ENCODE peak calls at places on chromosomes 7 and 10, in four cellular contexts. X is IMR-90, C is heart left ventricle, V is AG04450. I is an unnamed sample. For H3K27me3, the result is how much of the 10 kb centered on the place peaks cover.

GRCh38 chr10:60869916-60870728 is 73.9 kb downstream of the RHOBTB1 start:
- DNase-seq in X (no peak), C (no peak), V (no peak), I (no peak)

GRCh38 chr10:89163265-89163995 is 43.7 kb downstream of the CH25H start:
- DNase-seq in X (no peak), C (peak), V (no peak), I (no peak)

GRCh38 chr10:58209669-58210068 is 58.0 kb downstream of the IPMK start:
- DNase-seq in X (peak), C (peak), V (no peak), I (no peak)

GRCh38 chr10:4532467-4532866 is 293.5 kb upstream of the AKR1E2 start:
- DNase-seq in X (peak), C (no peak), V (no peak), I (peak)

GRCh38 chr7:152313879-152314604 is 121.8 kb downstream of the KMT2C start:
- DNase-seq in X (peak), C (peak), V (peak), I (peak)

GRCh38 chr7:929311-929711 is 25.2 kb downstream of the ADAP1 start:
- DNase-seq in X (no peak), C (no peak), V (no peak), I (no peak)

GRCh38 chr10:44195120-44196007 is 189.5 kb downstream of the CXCL12 start:
- DNase-seq in X (peak), C (peak), V (peak), I (peak)

GRCh38 chr7:108178393-108178792 is 48.2 kb upstream of the LAMB4 start:
- DNase-seq in X (no peak), C (no peak), V (no peak), I (no peak)

GRCh38 chr10:50316169-50316568 is 64.9 kb upstream of the ASAH2 start:
- DNase-seq in X (no peak), C (no peak), V (no peak), I (no peak)

GRCh38 chr10:58266826-58267712 is 625 bp downstream of the IPMK start:
- DNase-seq in X (peak), C (peak), V (no peak), I (no peak)

GRCh38 chr7:128217030-128217805 is 23.9 kb upstream of the LEP start:
- DNase-seq in X (peak), C (peak), V (no peak), I (peak)

GRCh38 chr7:150451097-150451793 is 815 bp downstream of the GIMAP8 start:
- DNase-seq in X (no peak), C (peak), V (no peak), I (no peak)

GRCh38 chr10:100100651-100101525 is 19.2 kb upstream of the CPN1 start:
- DNase-seq in X (peak), C (no peak), V (peak), I (no peak)

GRCh38 chr10:99983280-99983988 is 26.3 kb downstream of the DNMBP start:
- DNase-seq in X (peak), C (peak), V (no peak), I (no peak)

GRCh38 chr7:150580615-150580986 is 13.4 kb downstream of the GIMAP4 start:
- DNase-seq in X (no peak), C (no peak), V (no peak), I (no peak)

GRCh38 chr10:35335718-35336083 is 608 bp upstream of the CCNY start:
- DNase-seq in X (no peak), C (no peak), V (no peak), I (no peak)

GRCh38 chr10:110013615-110014293 is 6.0 kb downstream of the ADD3 start:
- DNase-seq in X (no peak), C (no peak), V (no peak), I (no peak)

GRCh38 chr10:24908793-24909423 is 43.5 kb downstream of the PRTFDC1 start:
- DNase-seq in X (peak), C (no peak), V (no peak), I (no peak)

GRCh38 chr7:36570508-36571219 is 153.6 kb downstream of the AOAH start:
- DNase-seq in X (no peak), C (no peak), V (no peak), I (no peak)

GRCh38 chr7:32068411-32068905 is 1.7 kb downstream of the PDE1C start:
- DNase-seq in X (no peak), C (no peak), V (no peak), I (no peak)

GRCh38 chr7:39504963-39505362 is 61.2 kb upstream of the YAE1 start:
- DNase-seq in X (peak), C (peak), V (no peak), I (no peak)

GRCh38 chr7:157875230-157876179 is 538.7 kb downstream of the DNAJB6 start:
- DNase-seq in X (no peak), C (peak), V (no peak), I (no peak)

GRCh38 chr7:120732256-120732655 is 125.7 kb downstream of the TSPAN12 start:
- DNase-seq in X (peak), C (no peak), V (no peak), I (no peak)

GRCh38 chr10:21134645-21135395 is 237.7 kb upstream of the NEBL start:
- DNase-seq in X (no peak), C (no peak), V (no peak), I (no peak)

GRCh38 chr7:142645777-142646176 is 103.5 kb upstream of the PRSS1 start:
- DNase-seq in X (no peak), C (no peak), V (no peak), I (no peak)

GRCh38 chr10:35194906-35195305 is 68.3 kb downstream of the CREM start:
- DNase-seq in X (peak), C (no peak), V (peak), I (no peak)

GRCh38 chr10:102401735-102402511 is 6.4 kb downstream of the NFKB2 start:
- DNase-seq in X (peak), C (no peak), V (no peak), I (no peak)

GRCh38 chr10:21166557-21167287 is 269.6 kb upstream of the NEBL start:
- DNase-seq in X (no peak), C (no peak), V (no peak), I (no peak)

GRCh38 chr10:61565819-61566560 is 96.7 kb upstream of the CABCOCO1 start:
- DNase-seq in X (no peak), C (no peak), V (no peak), I (no peak)

GRCh38 chr10:95794195-95794594 is 38.2 kb downstream of the ENTPD1 start:
- DNase-seq in X (no peak), C (no peak), V (no peak), I (no peak)
- TF ChIP-seq CTCF in X (no peak), C (no peak), V (no peak), I (no peak)

DNA sequence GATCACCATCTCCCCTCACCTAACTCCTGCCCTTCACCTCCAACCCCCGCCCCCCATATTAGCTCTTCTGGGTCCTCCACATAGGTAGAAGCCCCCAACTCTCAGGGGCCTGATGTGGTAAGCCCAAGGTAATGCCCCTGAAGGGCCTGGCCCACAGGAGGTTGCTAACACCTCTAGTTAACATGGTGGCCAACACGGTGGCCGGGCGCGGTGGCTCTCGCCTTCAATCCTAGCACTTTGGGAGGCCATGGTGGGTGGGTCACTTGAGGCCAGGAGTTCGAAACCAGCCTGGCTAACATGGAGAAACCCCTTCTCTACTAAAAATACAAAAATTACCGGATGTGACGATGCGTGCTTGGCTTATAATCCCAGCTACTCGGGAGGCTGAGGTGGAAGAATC is 954 bp upstream of the MLXIPL start:
- DNase-seq in X (no peak), C (no peak), V (no peak), I (no peak)
- H3K27me3 ChIP-seq in X (half or more), C (half or more), V (half or more), I (under half)

DNA sequence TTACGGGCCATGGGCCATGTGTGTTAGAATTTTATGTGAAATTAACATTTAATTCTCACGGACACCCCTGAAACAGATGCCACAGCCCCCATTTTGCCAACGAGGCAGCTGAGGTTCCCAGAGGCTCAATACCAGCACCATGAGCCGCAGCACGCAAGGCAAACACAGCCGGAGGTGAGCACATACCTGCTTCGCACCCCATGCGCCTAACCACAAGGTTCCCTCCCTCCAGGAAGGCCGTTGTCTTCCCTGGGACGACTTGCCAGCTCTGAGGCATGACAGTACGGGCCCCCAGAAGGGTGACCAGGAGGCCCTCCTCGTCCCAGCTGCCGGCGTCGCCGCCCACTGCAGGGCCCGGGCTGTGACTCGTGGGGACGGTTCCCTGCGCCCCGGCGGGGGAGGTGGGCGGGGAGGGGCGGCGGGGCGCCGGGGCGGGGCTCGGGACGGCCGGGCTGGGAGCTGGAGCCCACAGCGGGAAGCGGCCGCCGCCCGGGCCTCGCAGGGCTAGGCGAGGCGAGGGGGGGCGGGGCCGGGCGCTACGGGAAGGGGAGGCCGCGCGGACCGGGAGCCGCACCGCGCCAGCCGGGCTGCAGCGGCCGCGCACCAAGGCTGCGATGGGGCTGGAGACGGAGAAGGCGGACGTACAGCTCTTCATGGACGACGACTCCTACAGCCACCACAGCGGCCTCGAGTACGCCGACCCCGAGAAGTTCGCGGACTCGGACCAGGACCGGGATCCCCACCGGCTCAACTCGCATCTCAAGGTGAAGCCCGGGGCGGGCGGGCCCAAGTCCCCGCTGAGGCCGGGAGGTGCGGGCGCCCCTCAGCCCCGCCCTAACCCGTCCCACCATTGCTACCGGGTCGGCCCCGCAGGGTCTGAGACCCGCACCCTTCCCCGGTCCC is at the start of gene CAV2:
- DNase-seq in X (peak), C (peak), V (no peak), I (no peak)
- H3K4me3 ChIP-seq in X (peak), C (peak), V (peak), I (peak)

GRCh38 chr7:106063039-106063438 is 49.1 kb downstream of the SYPL1 start:
- DNase-seq in X (no peak), C (no peak), V (no peak), I (no peak)

GRCh38 chr7:106060394-106060920 is 51.7 kb downstream of the SYPL1 start:
- DNase-seq in X (no peak), C (no peak), V (no peak), I (no peak)

GRCh38 chr7:106062006-106062405 is 50.1 kb downstream of the SYPL1 start:
- DNase-seq in X (no peak), C (no peak), V (no peak), I (no peak)

GRCh38 chr7:106062521-106062931 is 49.6 kb downstream of the SYPL1 start:
- DNase-seq in X (no peak), C (no peak), V (no peak), I (no peak)

GRCh38 chr7:106061301-106061979 is 50.7 kb downstream of the SYPL1 start:
- DNase-seq in X (no peak), C (no peak), V (no peak), I (no peak)
- TF ChIP-seq CTCF in X (no peak), C (no peak), V (no peak), I (no peak)

DNA sequence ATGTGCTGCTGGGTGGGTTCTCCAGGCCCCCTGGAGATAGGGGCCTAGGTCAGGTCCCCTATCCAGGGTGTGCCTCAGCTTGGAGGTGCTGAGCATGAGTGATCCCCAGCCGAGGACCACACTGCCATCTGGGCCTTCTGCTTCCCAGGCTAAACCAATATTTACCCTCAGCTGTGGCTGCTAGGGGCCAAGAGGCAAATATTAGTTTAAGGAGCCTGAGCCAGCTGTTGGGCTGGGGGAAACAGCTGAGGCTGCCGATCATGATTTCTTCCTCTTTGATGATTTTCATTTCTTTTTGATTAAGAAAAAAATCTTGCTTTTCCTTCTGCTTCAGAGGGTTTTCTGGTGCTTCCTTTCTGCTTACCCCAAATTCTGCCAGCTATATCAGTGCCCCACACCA is 83.4 kb downstream of the NEURL1 start:
- DNase-seq in X (no peak), C (no peak), V (no peak), I (no peak)
- H3K27me3 ChIP-seq in X (half or more), C (under half), V (half or more), I (under half)

GRCh38 chr7:2613926-2614613 is 17.7 kb upstream of the TTYH3 start:
- DNase-seq in X (no peak), C (no peak), V (no peak), I (no peak)
- H3K4me3 ChIP-seq in X (no peak), C (peak), V (peak), I (no peak)

DNA sequence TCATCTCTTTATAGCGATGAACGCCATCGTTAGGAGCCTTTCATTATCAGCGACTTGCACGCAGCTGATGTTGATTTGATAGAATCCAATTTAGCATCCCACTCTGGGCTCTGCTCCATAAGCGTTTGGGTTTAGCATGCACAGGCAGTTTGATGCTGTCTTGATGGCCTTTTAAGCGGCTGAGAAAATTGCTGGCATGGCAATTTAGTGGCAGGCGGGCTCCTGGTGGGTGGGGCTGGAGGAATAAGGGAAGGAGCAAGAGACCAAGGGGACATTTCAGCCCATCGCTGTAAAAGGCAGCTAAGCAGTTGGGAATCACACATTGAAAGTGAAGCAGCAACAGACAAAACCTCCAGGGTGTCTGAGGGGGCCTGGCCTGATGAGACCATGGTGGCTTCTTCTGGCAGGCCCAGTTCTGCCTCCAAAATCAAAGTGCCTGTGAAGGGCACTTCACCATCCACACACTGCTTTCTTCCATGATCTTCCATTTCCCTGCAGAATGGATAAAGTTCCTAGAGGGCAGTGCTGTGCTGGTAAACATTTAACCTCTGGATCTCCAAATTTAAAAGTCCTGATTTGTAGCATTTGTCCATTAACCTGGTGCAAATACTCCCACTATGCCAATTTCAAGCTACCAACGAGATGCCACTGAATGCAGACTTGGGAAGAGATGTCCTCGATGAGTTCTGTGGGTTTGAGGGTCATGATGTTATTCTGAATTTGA is 107.9 kb upstream of the PLXNA4 start:
- DNase-seq in X (no peak), C (no peak), V (no peak), I (no peak)
- TF ChIP-seq CTCF in X (no peak), C (no peak), V (no peak), I (peak)

GRCh38 chr10:59711871-59712491 is 2.3 kb upstream of the SLC16A9 start:
- DNase-seq in X (no peak), C (no peak), V (no peak), I (no peak)
- H3K27me3 ChIP-seq in X (under half), C (under half), V (under half), I (under half)